ENCODE peak calls at places on chromosomes 12 and 14, in nine cellular contexts. Q, H, K, X, C, D, Z, T and P are unnamed samples.

GRCh38 chr12:15045451-15045850 is 72.6 kb downstream of the PDE6H start:
- DNase-seq in Q (no peak), H (no peak), K (no peak), X (no peak), C (no peak), D (no peak), Z (no peak), T (no peak), P (no peak)

GRCh38 chr12:110165540-110166159 is 41.5 kb downstream of the IFT81 start:
- DNase-seq in Q (no peak), H (no peak), K (no peak), X (no peak), C (no peak), D (no peak), Z (no peak), T (no peak), P (no peak)

GRCh38 chr12:127600211-127600610 is 666.8 kb upstream of the TMEM132C start:
- DNase-seq in Q (no peak), H (no peak), K (no peak), X (no peak), C (no peak), D (no peak), Z (no peak), T (no peak), P (no peak)

GRCh38 chr12:93847517-93848452 is 170.6 kb downstream of the CRADD start:
- DNase-seq in Q (no peak), H (no peak), K (no peak), X (no peak), C (no peak), D (no peak), Z (no peak), T (no peak), P (no peak)

GRCh38 chr12:109494348-109494881 is 17.0 kb downstream of the UBE3B start:
- DNase-seq in Q (no peak), H (no peak), K (no peak), X (no peak), C (no peak), D (no peak), Z (no peak), T (no peak), P (no peak)

GRCh38 chr14:105537580-105538474 is 11.4 kb downstream of the TMEM121 start:
- DNase-seq in Q (no peak), H (no peak), K (peak; percentile 66), X (no peak), C (peak; percentile 51), D (peak; percentile 68), Z (peak; percentile 62), T (peak; percentile 78), P (peak; percentile 66)

GRCh38 chr12:21456291-21456780 is 18.9 kb downstream of the PYROXD1 start:
- DNase-seq in Q (no peak), H (no peak), K (no peak), X (no peak), C (no peak), D (no peak), Z (no peak), T (no peak), P (no peak)

GRCh38 chr12:106302401-106303201 is at the start of gene TCP11L2:
- DNase-seq in Q (peak; percentile 58), H (no peak), K (peak; percentile 91), X (peak; percentile 87), C (peak; percentile 89), D (peak; percentile 93), Z (peak; percentile 92), T (peak; percentile 91), P (peak; percentile 91)

GRCh38 chr12:93174048-93174447 is 203.7 kb upstream of the NUDT4 start:
- DNase-seq in Q (peak; percentile 93), H (no peak), K (no peak), X (no peak), C (peak; percentile 61), D (no peak), Z (no peak), T (no peak), P (no peak)

GRCh38 chr14:39431416-39432178 is 636 bp downstream of the FBXO33 start:
- DNase-seq in Q (peak; percentile 33), H (peak; percentile 4), K (peak; percentile 74), X (peak; percentile 31), C (peak; percentile 63), D (peak; percentile 76), Z (peak; percentile 57), T (peak; percentile 58), P (peak; percentile 64)
- TF ChIP-seq POLR2A in Q (peak; percentile 76), H (no peak), K (peak; percentile 82), X (peak; percentile 52), C (peak; percentile 81), D (no peak), Z (peak; percentile 37), T (no peak), P (peak; percentile 88)

GRCh38 chr12:57428965-57429364 is 1.9 kb downstream of the R3HDM2 start:
- DNase-seq in Q (no peak), H (no peak), K (no peak), X (no peak), C (no peak), D (no peak), Z (no peak), T (no peak), P (peak; percentile 24)

GRCh38 chr12:57433370-57433769 is 1.2 kb upstream of the INHBC start:
- DNase-seq in Q (no peak), H (no peak), K (no peak), X (no peak), C (no peak), D (no peak), Z (no peak), T (peak; percentile 3), P (no peak)

GRCh38 chr12:57430931-57431566 is at the start of gene R3HDM2:
- DNase-seq in Q (peak; percentile 96), H (peak; percentile 86), K (peak; percentile 96), X (peak; percentile 95), C (peak; percentile 97), D (peak; percentile 98), Z (peak; percentile 97), T (peak; percentile 98), P (peak; percentile 98)

GRCh38 chr12:57430117-57430930 is 519 bp downstream of the R3HDM2 start:
- DNase-seq in Q (peak; percentile 34), H (no peak), K (peak; percentile 51), X (peak; percentile 58), C (peak; percentile 43), D (no peak), Z (no peak), T (peak; percentile 47), P (peak; percentile 68)

DNA sequence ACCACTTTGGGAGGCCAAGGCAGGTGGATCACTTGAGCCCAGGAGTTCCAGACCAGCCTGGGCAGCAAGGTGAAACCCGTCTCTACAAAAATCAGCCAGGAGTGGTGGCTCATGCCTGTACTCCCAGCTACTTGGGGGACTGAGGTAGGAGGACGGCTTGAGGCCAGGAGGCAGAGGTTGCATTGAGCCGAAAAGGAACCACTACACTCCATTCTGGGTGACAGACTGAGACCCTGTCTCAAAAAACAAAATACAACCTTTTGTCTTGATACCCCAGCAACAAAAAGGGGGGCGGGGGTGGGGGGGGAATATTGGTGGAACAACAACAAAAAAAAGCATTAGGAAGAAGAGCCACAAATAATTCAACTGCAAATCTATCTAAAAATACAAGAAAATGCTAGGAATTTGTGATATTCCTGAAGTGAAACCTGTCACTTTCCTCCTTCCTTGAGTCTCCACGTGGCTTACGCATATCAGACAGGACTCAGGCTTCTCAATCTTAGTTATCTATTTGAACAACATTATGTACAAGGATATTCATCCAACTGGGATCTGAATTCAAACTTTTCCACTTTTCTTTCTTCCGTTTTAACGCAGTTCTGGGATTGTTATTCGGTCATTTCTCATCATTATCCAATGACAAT is 1.2 kb downstream of the R3HDM2 start:
- DNase-seq in Q (peak; percentile 13), H (no peak), K (no peak), X (no peak), C (no peak), D (no peak), Z (no peak), T (no peak), P (peak; percentile 38)
- H3K27ac ChIP-seq in Q (peak overlapping the region; percentile 87), H (peak overlapping the region; percentile 75), K (peak overlapping the region; percentile 91), X (peak overlapping the region; percentile 96), C (peak overlapping the region; percentile 8), D (peak overlapping the region; percentile 96), Z (peak overlapping the region; percentile 94), T (peak overlapping the region; percentile 95), P (peak overlapping the region; percentile 90)

DNA sequence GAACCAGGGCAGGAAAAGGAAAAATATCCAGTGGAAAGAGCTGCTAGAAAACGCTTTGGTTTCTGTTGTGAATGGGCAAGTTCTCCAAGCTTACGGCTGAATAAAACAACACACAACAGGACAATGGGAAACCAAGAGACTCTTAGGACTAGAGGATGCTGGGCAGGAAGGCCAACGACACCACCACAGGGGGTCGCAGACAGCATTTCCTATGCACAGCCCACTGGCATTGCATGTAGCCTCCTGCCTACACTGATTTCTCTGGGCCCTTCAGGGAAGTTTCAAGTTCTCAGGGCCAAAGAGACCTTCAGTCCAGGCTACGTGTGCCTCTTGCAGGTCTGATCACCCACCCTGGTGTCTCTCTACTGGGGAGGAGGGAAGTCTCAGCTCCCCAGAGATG is 108.0 kb downstream of the RIMBP2 start:
- DNase-seq in Q (no peak), H (no peak), K (no peak), X (no peak), C (no peak), D (no peak), Z (no peak), T (no peak), P (no peak)
- TF ChIP-seq CTCF in Q (no peak), H (no peak), K (no peak), X (no peak), C (no peak), D (no peak), Z (no peak), T (no peak), P (no peak)

GRCh38 chr12:95143784-95144205 is 70.4 kb upstream of the NR2C1 start:
- DNase-seq in Q (peak; percentile 40), H (no peak), K (no peak), X (no peak), C (no peak), D (no peak), Z (no peak), T (no peak), P (no peak)
- TF ChIP-seq POLR2A in Q (no peak), H (no peak), K (no peak), X (no peak), C (no peak), D (no peak), Z (no peak), T (no peak), P (no peak)

GRCh38 chr14:100583245-100583644 is 4.0 kb downstream of the BEGAIN start:
- DNase-seq in Q (no peak), H (no peak), K (no peak), X (no peak), C (no peak), D (no peak), Z (no peak), T (no peak), P (no peak)
- H3K27ac ChIP-seq in Q (no peak overlapping the region), H (no peak overlapping the region), K (no peak overlapping the region), X (no peak overlapping the region), C (no peak overlapping the region), D (no peak overlapping the region), Z (no peak overlapping the region), T (no peak overlapping the region), P (no peak overlapping the region)

GRCh38 chr14:100140452-100141132 is 18.9 kb downstream of the DEGS2 start:
- DNase-seq in Q (peak; percentile 20), H (no peak), K (peak; percentile 75), X (no peak), C (no peak), D (no peak), Z (no peak), T (peak; percentile 51), P (no peak)
- TF ChIP-seq CTCF in Q (peak; percentile 26), H (peak; percentile 14), K (peak; percentile 51), X (no peak), C (no peak), D (no peak), Z (peak; percentile 39), T (no peak), P (no peak)